ENCODE peak calls at places on chromosomes 12 and 14, in eight cellular contexts. H is SK-N-SH; A is type B pancreatic cell; Y is activated CD8-positive, alpha-beta memory T cell treated with anti-CD3 and anti-CD28 coated beads, Interleukin-2, amount 50 U/mL, for 4 hours; D is brain microvascular endothelial cell; Q is stimulated activated CD8-positive, alpha-beta memory T cell treated with anti-CD3 and anti-CD28 coated beads, Interleukin-4, amount 100 ng/mL, for 1 hour; B is GM23248; U is central memory CD4-positive, alpha-beta T cell. L is an unnamed sample.

GRCh38 chr12:52073531-52073950 is 3.8 kb downstream of the ATG101 start:
- DNase-seq in H (no peak), A (no peak), Y (no peak), D (no peak), Q (no peak), B (no peak), U (no peak), L (no peak)

GRCh38 chr12:71958457-71958856 is 19.8 kb downstream of the TPH2 start:
- DNase-seq in H (no peak), A (no peak), Y (no peak), D (no peak), Q (no peak), B (peak; percentile 14), U (no peak), L (no peak)

GRCh38 chr14:61420326-61420725 is 98.9 kb downstream of the PRKCH start:
- DNase-seq in H (no peak), A (no peak), Y (peak; percentile 64), D (peak; percentile 29), Q (no peak), B (peak; percentile 6), U (no peak), L (no peak)

GRCh38 chr14:35401853-35402252 is 2.7 kb downstream of the NFKBIA start:
- DNase-seq in H (no peak), A (no peak), Y (no peak), D (no peak), Q (no peak), B (peak; percentile 45), U (no peak), L (no peak)

GRCh38 chr12:109671482-109671881 is 42.1 kb upstream of the FAM222A start:
- DNase-seq in H (no peak), A (no peak), Y (no peak), D (no peak), Q (no peak), B (no peak), U (no peak), L (no peak)

GRCh38 chr12:93573552-93574223 is 1.2 kb downstream of the SOCS2 start:
- DNase-seq in H (no peak), A (no peak), Y (no peak), D (no peak), Q (no peak), B (peak; percentile 80), U (peak; percentile 25), L (peak; percentile 6)

GRCh38 chr14:54435500-54435981 is 5.6 kb downstream of the CNIH1 start:
- DNase-seq in H (no peak), A (no peak), Y (no peak), D (peak; percentile 53), Q (no peak), B (peak; percentile 81), U (no peak), L (peak; percentile 23)

GRCh38 chr14:27845241-27845850 is 921.2 kb upstream of the FOXG1 start:
- DNase-seq in H (peak; percentile 38), A (peak; percentile 63), Y (no peak), D (no peak), Q (no peak), B (no peak), U (no peak), L (no peak)

GRCh38 chr12:31257784-31258183 is 68.2 kb downstream of the SINHCAF start:
- DNase-seq in H (no peak), A (no peak), Y (no peak), D (no peak), Q (no peak), B (no peak), U (no peak), L (no peak)

GRCh38 chr12:79358716-79359341 is 331.9 kb downstream of the PAWR start:
- DNase-seq in H (no peak), A (no peak), Y (no peak), D (no peak), Q (no peak), B (no peak), U (no peak), L (no peak)

GRCh38 chr12:100346660-100347059 is 10.2 kb upstream of the SLC17A8 start:
- DNase-seq in H (no peak), A (no peak), Y (no peak), D (no peak), Q (no peak), B (no peak), U (no peak), L (no peak)

GRCh38 chr12:47394070-47394469 is 311.8 kb downstream of the RPAP3 start:
- DNase-seq in H (no peak), A (no peak), Y (no peak), D (no peak), Q (no peak), B (no peak), U (no peak), L (no peak)

GRCh38 chr14:52741865-52742264 is 11.9 kb downstream of the STYX start:
- DNase-seq in H (no peak), A (no peak), Y (no peak), D (no peak), Q (no peak), B (no peak), U (peak; percentile 28), L (no peak)

GRCh38 chr12:39816671-39817185 is 197.1 kb upstream of the ABCD2 start:
- DNase-seq in H (no peak), A (no peak), Y (no peak), D (no peak), Q (no peak), B (no peak), U (no peak), L (no peak)

GRCh38 chr14:44833376-44833775 is 128.4 kb downstream of the KLHL28 start:
- DNase-seq in H (no peak), A (no peak), Y (no peak), D (no peak), Q (no peak), B (peak; percentile 77), U (no peak), L (no peak)

GRCh38 chr14:39267592-39268112 is 33.9 kb downstream of the MIA2 start:
- DNase-seq in H (no peak), A (no peak), Y (no peak), D (no peak), Q (no peak), B (no peak), U (peak; percentile 35), L (no peak)

GRCh38 chr12:7542813-7543212 is 39.2 kb upstream of the CD163 start:
- DNase-seq in H (no peak), A (no peak), Y (no peak), D (peak; percentile 3), Q (no peak), B (peak; percentile 79), U (no peak), L (no peak)

GRCh38 chr14:65356327-65356836 is 56.1 kb upstream of the FUT8 start:
- DNase-seq in H (no peak), A (no peak), Y (no peak), D (peak; percentile 76), Q (no peak), B (peak; percentile 95), U (no peak), L (no peak)

GRCh38 chr12:95851609-95852008 is 7.1 kb upstream of the SNRPF start:
- DNase-seq in H (no peak), A (no peak), Y (no peak), D (no peak), Q (no peak), B (no peak), U (no peak), L (no peak)

GRCh38 chr14:58298880-58299664 is 717 bp downstream of the ARID4A start:
- DNase-seq in H (peak; percentile 78), A (no peak), Y (peak; percentile 37), D (no peak), Q (no peak), B (peak; percentile 55), U (peak; percentile 30), L (peak; percentile 31)

GRCh38 chr14:101440511-101440910 is 120.8 kb upstream of the DIO3 start:
- DNase-seq in H (no peak), A (no peak), Y (no peak), D (no peak), Q (no peak), B (no peak), U (no peak), L (no peak)

GRCh38 chr12:32906407-32907165 is 10.0 kb upstream of the PKP2 start:
- DNase-seq in H (no peak), A (no peak), Y (no peak), D (no peak), Q (no peak), B (no peak), U (no peak), L (peak; percentile 14)

GRCh38 chr14:64654072-64654899 is 49.9 kb upstream of the PLEKHG3 start:
- DNase-seq in H (no peak), A (no peak), Y (no peak), D (peak; percentile 86), Q (no peak), B (peak; percentile 89), U (no peak), L (peak; percentile 14)

GRCh38 chr12:38921025-38921677 is 15.8 kb upstream of the CPNE8 start:
- DNase-seq in H (peak; percentile 25), A (no peak), Y (no peak), D (peak; percentile 28), Q (no peak), B (peak; percentile 70), U (no peak), L (peak; percentile 6)

GRCh38 chr12:15688838-15689237 is 100.3 kb downstream of the EPS8 start:
- DNase-seq in H (no peak), A (no peak), Y (no peak), D (no peak), Q (no peak), B (no peak), U (no peak), L (no peak)

GRCh38 chr12:80857311-80857710 is 80.4 kb downstream of the LIN7A start:
- DNase-seq in H (no peak), A (no peak), Y (no peak), D (peak; percentile 35), Q (no peak), B (peak; percentile 47), U (no peak), L (no peak)